ENCODE peak calls at places on chromosomes 16 and 17, in eight cellular contexts. D, L, Y, M, C, J, B and R are unnamed samples.

GRCh38 chr17:80146121-80147034 is 550 bp downstream of the EIF4A3 start:
- DNase-seq in D (peak), L (no peak), Y (peak), M (peak), C (no peak), J (peak), B (peak), R (no peak)

GRCh38 chr17:80331820-80332219 is 71.2 kb downstream of the RNF213 start:
- DNase-seq in D (no peak), L (no peak), Y (no peak), M (no peak), C (no peak), J (no peak), B (no peak), R (no peak)

GRCh38 chr17:34997355-34997862 is 17.1 kb downstream of the LIG3 start:
- DNase-seq in D (no peak), L (no peak), Y (no peak), M (peak), C (no peak), J (peak), B (peak), R (no peak)

GRCh38 chr17:66789093-66789492 is 45.8 kb upstream of the CACNG5 start:
- DNase-seq in D (no peak), L (no peak), Y (no peak), M (no peak), C (no peak), J (no peak), B (no peak), R (no peak)

GRCh38 chr16:11349599-11350276 is 4.5 kb downstream of the RMI2 start:
- DNase-seq in D (no peak), L (no peak), Y (no peak), M (peak), C (peak), J (peak), B (peak), R (no peak)

GRCh38 chr16:66512589-66513404 is 37.1 kb downstream of the TK2 start:
- DNase-seq in D (no peak), L (no peak), Y (peak), M (peak), C (no peak), J (no peak), B (no peak), R (no peak)

GRCh38 chr16:79047337-79047736 is 553.2 kb downstream of the MAF start:
- DNase-seq in D (no peak), L (no peak), Y (no peak), M (peak), C (no peak), J (no peak), B (no peak), R (no peak)

GRCh38 chr16:84567446-84567962 is 50.4 kb downstream of the COTL1 start:
- DNase-seq in D (no peak), L (no peak), Y (no peak), M (no peak), C (no peak), J (no peak), B (no peak), R (no peak)

GRCh38 chr17:51056813-51057510 is 63.7 kb downstream of the SPAG9 start:
- DNase-seq in D (peak), L (no peak), Y (no peak), M (peak), C (peak), J (no peak), B (peak), R (no peak)

GRCh38 chr17:72599891-72600290 is 479.1 kb downstream of the SOX9 start:
- DNase-seq in D (no peak), L (no peak), Y (no peak), M (no peak), C (no peak), J (no peak), B (no peak), R (no peak)

DNA sequence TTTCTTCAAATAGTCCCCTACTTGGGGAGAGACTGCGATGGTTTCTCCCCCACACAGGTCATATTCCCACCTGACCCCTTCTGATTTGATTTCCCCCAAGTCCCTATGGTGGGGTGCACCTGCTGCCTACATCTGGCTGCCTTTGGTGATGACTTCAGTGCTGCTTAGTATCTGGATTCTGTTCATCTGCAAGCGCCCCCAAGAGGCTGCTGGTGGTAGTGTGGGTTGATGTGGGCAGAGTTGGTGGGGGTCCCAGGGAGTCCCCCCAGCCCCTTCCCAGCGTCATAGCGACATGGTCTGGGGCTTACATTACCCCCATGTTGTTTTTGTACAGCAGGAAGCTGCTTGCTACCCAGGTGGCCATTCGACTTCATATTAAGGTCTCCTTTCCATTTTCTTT is 99.2 kb downstream of the NTN1 start:
- DNase-seq in D (peak), L (no peak), Y (no peak), M (no peak), C (no peak), J (no peak), B (no peak), R (no peak)
- TF ChIP-seq CTCF in D (no peak), L (no peak), Y (no peak), M (no peak), C (no peak), J (no peak), B (no peak), R (peak)

GRCh38 chr17:7239091-7240027 is at the start of gene PHF23:
- DNase-seq in D (peak), L (peak), Y (peak), M (peak), C (peak), J (peak), B (peak), R (peak)

GRCh38 chr17:7240375-7240774 is 1.1 kb upstream of the PHF23 start:
- DNase-seq in D (no peak), L (no peak), Y (no peak), M (no peak), C (no peak), J (no peak), B (no peak), R (no peak)

GRCh38 chr17:7241047-7241733 is 1.1 kb downstream of the GABARAP start:
- DNase-seq in D (no peak), L (no peak), Y (no peak), M (no peak), C (no peak), J (no peak), B (no peak), R (no peak)

GRCh38 chr17:7242717-7243576 is 698 bp upstream of the GABARAP start:
- DNase-seq in D (peak), L (peak), Y (peak), M (peak), C (no peak), J (peak), B (peak), R (peak)

DNA sequence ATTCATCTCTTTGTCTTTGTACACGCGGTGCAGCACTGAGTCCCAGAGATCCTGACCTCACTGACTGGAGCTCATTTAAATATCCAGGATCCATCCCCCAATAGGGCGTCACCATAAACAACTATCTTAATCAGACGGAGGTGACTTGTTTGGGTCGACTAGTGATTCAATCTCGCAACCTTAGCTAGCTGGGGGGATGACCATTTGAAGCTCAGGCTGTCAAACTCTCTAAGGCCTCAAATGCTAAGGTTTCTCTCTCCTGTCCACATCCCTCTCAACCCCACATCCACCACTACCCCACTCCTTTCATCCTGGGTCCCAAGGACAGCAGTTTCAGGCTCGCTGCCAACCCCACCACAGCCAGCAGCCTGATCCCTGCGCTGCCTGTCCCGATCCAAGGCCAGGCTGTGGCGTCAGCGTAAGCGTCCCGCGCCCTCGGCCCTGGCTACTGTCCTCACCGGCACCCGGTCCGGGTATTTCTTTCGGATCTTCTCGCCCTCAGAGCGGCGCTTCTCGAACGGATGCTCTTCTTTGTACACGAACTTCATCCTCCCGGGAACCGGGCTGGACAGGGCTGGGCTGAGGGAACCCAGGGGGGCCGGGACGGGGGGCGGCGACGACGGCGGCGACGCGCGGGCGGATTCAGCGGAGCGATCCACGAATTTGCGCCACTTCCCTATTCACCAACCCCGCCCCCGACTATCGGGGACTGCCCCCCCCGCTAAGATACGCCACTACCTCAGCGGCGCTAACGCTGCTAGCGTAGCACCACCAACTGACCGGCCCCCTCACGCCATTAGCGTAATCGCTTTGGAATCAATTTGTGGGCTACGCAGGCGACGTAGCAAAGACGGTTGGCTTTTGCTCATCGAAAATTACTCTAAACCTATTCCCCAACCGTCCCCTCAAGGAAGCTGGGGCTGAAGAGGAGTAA is at the start of gene GABARAP:
- DNase-seq in D (peak), L (peak), Y (peak), M (peak), C (no peak), J (peak), B (peak), R (peak)
- TF ChIP-seq CTCF in D (no peak), L (no peak), Y (no peak), M (no peak), C (no peak), J (no peak), B (no peak), R (no peak)

GRCh38 chr16:3174618-3175148 is 13.3 kb upstream of the OR1F1 start:
- DNase-seq in D (no peak), L (no peak), Y (no peak), M (no peak), C (no peak), J (no peak), B (no peak), R (no peak)

GRCh38 chr16:3171855-3172593 is 16.0 kb upstream of the OR1F1 start:
- DNase-seq in D (no peak), L (no peak), Y (no peak), M (peak), C (no peak), J (no peak), B (no peak), R (no peak)

GRCh38 chr16:3175157-3176153 is 12.5 kb upstream of the OR1F1 start:
- DNase-seq in D (no peak), L (no peak), Y (no peak), M (peak), C (no peak), J (no peak), B (no peak), R (no peak)

GRCh38 chr16:3171181-3171854 is 16.7 kb upstream of the OR1F1 start:
- DNase-seq in D (no peak), L (no peak), Y (no peak), M (no peak), C (no peak), J (no peak), B (no peak), R (no peak)

GRCh38 chr16:3173892-3174617 is 13.9 kb upstream of the OR1F1 start:
- DNase-seq in D (peak), L (no peak), Y (no peak), M (peak), C (no peak), J (no peak), B (no peak), R (no peak)
- TF ChIP-seq CTCF in D (peak), L (no peak), Y (no peak), M (peak), C (peak), J (no peak), B (no peak), R (no peak)

DNA sequence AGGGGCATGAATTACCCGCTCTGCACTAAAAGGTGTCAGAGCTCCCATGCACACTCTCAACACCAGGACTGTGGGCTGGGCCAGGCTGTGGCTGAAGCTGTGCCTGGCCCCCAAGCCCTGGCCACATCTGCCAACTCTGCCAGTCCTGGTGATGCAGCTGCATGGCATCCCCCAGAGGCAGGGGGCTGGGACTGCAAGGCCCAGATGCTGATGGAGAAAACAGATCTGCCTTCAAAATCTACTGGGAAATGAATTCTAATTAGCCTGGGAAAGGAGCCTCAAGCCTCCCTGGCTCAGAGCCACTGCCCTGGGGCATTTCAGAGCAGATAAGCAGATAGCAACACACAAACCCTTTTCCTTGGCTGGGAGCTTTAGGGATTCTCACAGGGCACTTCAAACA is 3.4 kb downstream of the CHST6 start:
- DNase-seq in D (no peak), L (no peak), Y (no peak), M (no peak), C (no peak), J (no peak), B (no peak), R (no peak)
- TF ChIP-seq CTCF in D (no peak), L (no peak), Y (no peak), M (peak), C (no peak), J (no peak), B (no peak), R (no peak)

GRCh38 chr17:45311406-45311761 is 5.4 kb downstream of the MAP3K14 start:
- DNase-seq in D (no peak), L (no peak), Y (no peak), M (no peak), C (no peak), J (no peak), B (no peak), R (no peak)
- TF ChIP-seq CTCF in D (no peak), L (no peak), Y (no peak), M (no peak), C (no peak), J (no peak), B (no peak), R (peak)

GRCh38 chr16:8905795-8906591 is 23.8 kb downstream of the LITAFD start:
- DNase-seq in D (no peak), L (no peak), Y (no peak), M (no peak), C (no peak), J (no peak), B (no peak), R (no peak)
- TF ChIP-seq CTCF in D (peak), L (no peak), Y (no peak), M (peak), C (peak), J (no peak), B (no peak), R (no peak)